ENCODE peak calls at places on chromosomes 6 and 20, in nine cellular contexts. Z, K, L, N, C, J, S, E and R are unnamed samples.

GRCh38 chr6:121235386-121235785 is 98.9 kb downstream of the TBC1D32 start:
- DNase-seq in Z (no peak), K (no peak), L (no peak), N (no peak), C (no peak), J (no peak), S (no peak), E (no peak), R (no peak)

GRCh38 chr20:44841955-44842354 is 31.6 kb upstream of the RIMS4 start:
- DNase-seq in Z (no peak), K (no peak), L (no peak), N (no peak), C (no peak), J (no peak), S (no peak), E (no peak), R (no peak)

GRCh38 chr6:140140891-140141290 is 766.4 kb upstream of the CITED2 start:
- DNase-seq in Z (no peak), K (no peak), L (no peak), N (no peak), C (no peak), J (no peak), S (no peak), E (no peak), R (no peak)

GRCh38 chr6:121668259-121668658 is 232.8 kb downstream of the GJA1 start:
- DNase-seq in Z (no peak), K (no peak), L (no peak), N (peak), C (no peak), J (no peak), S (no peak), E (no peak), R (no peak)

GRCh38 chr6:79694623-79695311 is 63.6 kb downstream of the SH3BGRL2 start:
- DNase-seq in Z (no peak), K (no peak), L (no peak), N (no peak), C (peak), J (no peak), S (no peak), E (no peak), R (no peak)

GRCh38 chr20:62321521-62321948 is 18.7 kb downstream of the ADRM1 start:
- DNase-seq in Z (no peak), K (no peak), L (no peak), N (no peak), C (peak), J (no peak), S (no peak), E (peak), R (no peak)

GRCh38 chr20:38149880-38150594 is 15.0 kb downstream of the TGM2 start:
- DNase-seq in Z (no peak), K (no peak), L (no peak), N (no peak), C (no peak), J (no peak), S (no peak), E (no peak), R (no peak)

GRCh38 chr20:10524643-10525042 is 89.5 kb downstream of the SLX4IP start:
- DNase-seq in Z (no peak), K (no peak), L (peak), N (no peak), C (no peak), J (no peak), S (no peak), E (peak), R (no peak)

GRCh38 chr20:1841554-1842140 is 53.6 kb upstream of the SIRPA start:
- DNase-seq in Z (no peak), K (no peak), L (no peak), N (peak), C (no peak), J (no peak), S (no peak), E (peak), R (no peak)

GRCh38 chr6:110629153-110629552 is 152.7 kb upstream of the SLC22A16 start:
- DNase-seq in Z (no peak), K (no peak), L (no peak), N (no peak), C (no peak), J (no peak), S (no peak), E (no peak), R (no peak)

GRCh38 chr6:39073471-39074355 is 25.1 kb downstream of the GLP1R start:
- DNase-seq in Z (no peak), K (no peak), L (no peak), N (no peak), C (no peak), J (no peak), S (peak), E (no peak), R (peak)

GRCh38 chr6:168034537-168034936 is 37.1 kb downstream of the KIF25 start:
- DNase-seq in Z (no peak), K (no peak), L (no peak), N (no peak), C (no peak), J (no peak), S (no peak), E (no peak), R (no peak)

GRCh38 chr6:32114853-32115252 is 5.7 kb upstream of the TNXB start:
- DNase-seq in Z (no peak), K (no peak), L (no peak), N (no peak), C (no peak), J (no peak), S (no peak), E (peak), R (no peak)

GRCh38 chr6:26224940-26225847 is 138.0 kb downstream of the HFE start:
- DNase-seq in Z (no peak), K (peak), L (peak), N (peak), C (peak), J (no peak), S (no peak), E (no peak), R (no peak)

GRCh38 chr6:89828988-89829590 is 591 bp upstream of the CASP8AP2 start:
- DNase-seq in Z (no peak), K (no peak), L (no peak), N (no peak), C (no peak), J (no peak), S (no peak), E (peak), R (no peak)

GRCh38 chr6:144008501-144009245 is 614 bp upstream of the PLAGL1 start:
- DNase-seq in Z (no peak), K (no peak), L (no peak), N (no peak), C (peak), J (no peak), S (peak), E (no peak), R (no peak)

GRCh38 chr6:154766993-154767392 is 33.8 kb downstream of the SCAF8 start:
- DNase-seq in Z (no peak), K (no peak), L (peak), N (peak), C (no peak), J (no peak), S (no peak), E (no peak), R (no peak)

GRCh38 chr6:11835065-11835464 is 56.5 kb upstream of the ADTRP start:
- DNase-seq in Z (no peak), K (no peak), L (no peak), N (no peak), C (no peak), J (no peak), S (no peak), E (no peak), R (no peak)

GRCh38 chr6:125367036-125367782 is 65.4 kb upstream of the HDDC2 start:
- DNase-seq in Z (no peak), K (no peak), L (no peak), N (no peak), C (no peak), J (no peak), S (no peak), E (no peak), R (no peak)

GRCh38 chr6:67538032-67538431 is 1097.0 kb upstream of the ADGRB3 start:
- DNase-seq in Z (no peak), K (no peak), L (no peak), N (no peak), C (no peak), J (no peak), S (no peak), E (no peak), R (no peak)

GRCh38 chr6:90429713-90430112 is 133.1 kb upstream of the BACH2 start:
- DNase-seq in Z (no peak), K (no peak), L (peak), N (peak), C (no peak), J (no peak), S (no peak), E (no peak), R (no peak)

GRCh38 chr6:45558858-45559257 is 181.1 kb upstream of the SUPT3H start:
- DNase-seq in Z (no peak), K (no peak), L (no peak), N (no peak), C (no peak), J (no peak), S (no peak), E (no peak), R (no peak)

GRCh38 chr20:52105045-52105572 is 86.5 kb downstream of the ZFP64 start:
- DNase-seq in Z (peak), K (no peak), L (peak), N (peak), C (peak), J (peak), S (peak), E (peak), R (no peak)

GRCh38 chr20:25310268-25310920 is 62.5 kb downstream of the PYGB start:
- DNase-seq in Z (peak), K (no peak), L (peak), N (peak), C (no peak), J (no peak), S (peak), E (peak), R (peak)

GRCh38 chr20:38724603-38725457 is 544 bp downstream of the SLC32A1 start:
- DNase-seq in Z (no peak), K (no peak), L (no peak), N (no peak), C (peak), J (peak), S (no peak), E (no peak), R (no peak)

GRCh38 chr6:165863801-165864200 is 200.8 kb upstream of the PDE10A start:
- DNase-seq in Z (no peak), K (no peak), L (no peak), N (no peak), C (no peak), J (no peak), S (no peak), E (no peak), R (no peak)

GRCh38 chr6:2237001-2237400 is 8.4 kb downstream of the GMDS start:
- DNase-seq in Z (no peak), K (no peak), L (peak), N (peak), C (no peak), J (no peak), S (no peak), E (peak), R (no peak)

GRCh38 chr6:63802606-63803206 is 167.1 kb downstream of the PHF3 start:
- DNase-seq in Z (no peak), K (no peak), L (peak), N (peak), C (no peak), J (no peak), S (no peak), E (no peak), R (no peak)

GRCh38 chr20:4076671-4077070 is 61.3 kb upstream of the RNF24 start:
- DNase-seq in Z (no peak), K (no peak), L (peak), N (peak), C (no peak), J (no peak), S (no peak), E (peak), R (no peak)

GRCh38 chr20:37407573-37408002 is 61.6 kb downstream of the SRC start:
- DNase-seq in Z (peak), K (no peak), L (no peak), N (peak), C (no peak), J (no peak), S (no peak), E (no peak), R (no peak)

GRCh38 chr20:46899619-46900018 is 5.0 kb downstream of the EYA2 start:
- DNase-seq in Z (no peak), K (no peak), L (no peak), N (no peak), C (no peak), J (no peak), S (no peak), E (no peak), R (no peak)

GRCh38 chr6:4253604-4254211 is 118.3 kb upstream of the ECI2 start:
- DNase-seq in Z (no peak), K (no peak), L (peak), N (peak), C (no peak), J (no peak), S (no peak), E (peak), R (no peak)

GRCh38 chr20:62900052-62900691 is 26.1 kb downstream of the DIDO1 start:
- DNase-seq in Z (peak), K (peak), L (peak), N (peak), C (peak), J (peak), S (peak), E (peak), R (peak)

GRCh38 chr6:30720738-30721197 is 616 bp downstream of the TUBB start:
- DNase-seq in Z (peak), K (peak), L (no peak), N (peak), C (peak), J (peak), S (peak), E (peak), R (no peak)

GRCh38 chr20:42082611-42083010 is 464.4 kb upstream of the CHD6 start:
- DNase-seq in Z (no peak), K (no peak), L (no peak), N (peak), C (no peak), J (no peak), S (no peak), E (peak), R (no peak)

GRCh38 chr6:150204705-150205472 is 62.0 kb downstream of the PPP1R14C start:
- DNase-seq in Z (no peak), K (no peak), L (no peak), N (no peak), C (no peak), J (no peak), S (no peak), E (no peak), R (no peak)

GRCh38 chr20:38728911-38729642 is 4.8 kb downstream of the SLC32A1 start:
- DNase-seq in Z (no peak), K (no peak), L (no peak), N (no peak), C (peak), J (peak), S (no peak), E (no peak), R (no peak)

GRCh38 chr6:21082091-21082490 is 511.5 kb upstream of the SOX4 start:
- DNase-seq in Z (no peak), K (no peak), L (no peak), N (no peak), C (no peak), J (no peak), S (no peak), E (no peak), R (no peak)

GRCh38 chr20:23120936-23121765 is 35.0 kb upstream of the CD93 start:
- DNase-seq in Z (no peak), K (no peak), L (no peak), N (no peak), C (no peak), J (no peak), S (peak), E (no peak), R (no peak)

GRCh38 chr20:23121766-23122095 is 35.6 kb upstream of the CD93 start:
- DNase-seq in Z (no peak), K (no peak), L (no peak), N (no peak), C (no peak), J (no peak), S (peak), E (no peak), R (no peak)

GRCh38 chr20:23122321-23122720 is 36.2 kb upstream of the CD93 start:
- DNase-seq in Z (no peak), K (no peak), L (no peak), N (no peak), C (no peak), J (no peak), S (peak), E (no peak), R (no peak)

GRCh38 chr20:23123886-23124285 is 37.8 kb upstream of the CD93 start:
- DNase-seq in Z (no peak), K (no peak), L (no peak), N (no peak), C (no peak), J (no peak), S (no peak), E (no peak), R (no peak)

GRCh38 chr20:23122959-23123655 is 37.0 kb upstream of the CD93 start:
- DNase-seq in Z (no peak), K (no peak), L (no peak), N (no peak), C (no peak), J (no peak), S (peak), E (no peak), R (no peak)
- TF ChIP-seq CTCF in Z (no peak), K (no peak), L (no peak), N (no peak), C (no peak), J (no peak), S (no peak), E (no peak), R (no peak)

GRCh38 chr20:60080401-60080800 is 122.2 kb downstream of the CDH26 start:
- DNase-seq in Z (no peak), K (no peak), L (no peak), N (no peak), C (no peak), J (no peak), S (no peak), E (no peak), R (no peak)

GRCh38 chr20:60087563-60088105 is 129.4 kb downstream of the CDH26 start:
- DNase-seq in Z (peak), K (no peak), L (no peak), N (peak), C (no peak), J (no peak), S (no peak), E (no peak), R (no peak)

GRCh38 chr20:60088236-60088635 is 130.0 kb downstream of the CDH26 start:
- DNase-seq in Z (no peak), K (no peak), L (no peak), N (no peak), C (no peak), J (no peak), S (no peak), E (no peak), R (no peak)

GRCh38 chr20:60086936-60087562 is 128.8 kb downstream of the CDH26 start:
- DNase-seq in Z (no peak), K (no peak), L (no peak), N (no peak), C (no peak), J (no peak), S (no peak), E (peak), R (no peak)

GRCh38 chr20:60085551-60086132 is 127.4 kb downstream of the CDH26 start:
- DNase-seq in Z (no peak), K (no peak), L (no peak), N (no peak), C (peak), J (no peak), S (no peak), E (no peak), R (no peak)
- TF ChIP-seq CTCF in Z (no peak), K (no peak), L (no peak), N (no peak), C (no peak), J (no peak), S (no peak), E (no peak), R (no peak)

DNA sequence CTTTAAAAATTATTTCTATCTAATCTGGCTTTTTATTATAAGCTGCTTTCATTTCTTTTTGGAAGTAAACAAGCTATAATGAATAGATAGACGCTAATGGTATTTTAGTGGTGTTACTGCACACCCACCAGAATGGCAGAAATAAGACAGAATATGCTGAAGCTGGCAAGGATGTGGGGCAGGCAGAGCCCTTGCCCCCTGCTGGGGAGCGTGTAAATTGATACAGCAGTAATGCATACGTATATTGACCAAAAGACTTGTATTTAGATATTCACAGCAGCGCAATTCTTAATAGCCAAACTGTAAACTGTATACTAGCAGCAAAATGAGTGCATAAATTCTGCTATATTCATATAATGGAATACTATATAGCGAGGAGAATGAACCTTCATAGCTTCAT is 35.3 kb downstream of the TMEM181 start:
- DNase-seq in Z (no peak), K (no peak), L (no peak), N (no peak), C (no peak), J (peak), S (no peak), E (peak), R (no peak)
- TF ChIP-seq CTCF in Z (peak), K (peak), L (peak), N (peak), C (no peak), J (peak), S (peak), E (no peak), R (peak)

GRCh38 chr6:36605560-36606391 is 11.6 kb downstream of the SRSF3 start:
- DNase-seq in Z (no peak), K (no peak), L (no peak), N (peak), C (peak), J (no peak), S (no peak), E (no peak), R (no peak)
- TF ChIP-seq CTCF in Z (no peak), K (peak), L (peak), N (peak), C (no peak), J (no peak), S (no peak), E (no peak), R (no peak)

GRCh38 chr6:5999688-6000608 is 6.8 kb downstream of the NRN1 start:
- DNase-seq in Z (peak), K (no peak), L (no peak), N (no peak), C (peak), J (peak), S (no peak), E (no peak), R (no peak)

GRCh38 chr6:5996701-5997419 is 9.9 kb downstream of the NRN1 start:
- DNase-seq in Z (peak), K (peak), L (peak), N (no peak), C (peak), J (peak), S (no peak), E (no peak), R (no peak)

GRCh38 chr6:5997420-5998093 is 9.2 kb downstream of the NRN1 start:
- DNase-seq in Z (peak), K (peak), L (peak), N (no peak), C (peak), J (peak), S (peak), E (no peak), R (peak)

GRCh38 chr6:5998236-5998635 is 8.5 kb downstream of the NRN1 start:
- DNase-seq in Z (no peak), K (no peak), L (no peak), N (no peak), C (no peak), J (no peak), S (no peak), E (no peak), R (no peak)

DNA sequence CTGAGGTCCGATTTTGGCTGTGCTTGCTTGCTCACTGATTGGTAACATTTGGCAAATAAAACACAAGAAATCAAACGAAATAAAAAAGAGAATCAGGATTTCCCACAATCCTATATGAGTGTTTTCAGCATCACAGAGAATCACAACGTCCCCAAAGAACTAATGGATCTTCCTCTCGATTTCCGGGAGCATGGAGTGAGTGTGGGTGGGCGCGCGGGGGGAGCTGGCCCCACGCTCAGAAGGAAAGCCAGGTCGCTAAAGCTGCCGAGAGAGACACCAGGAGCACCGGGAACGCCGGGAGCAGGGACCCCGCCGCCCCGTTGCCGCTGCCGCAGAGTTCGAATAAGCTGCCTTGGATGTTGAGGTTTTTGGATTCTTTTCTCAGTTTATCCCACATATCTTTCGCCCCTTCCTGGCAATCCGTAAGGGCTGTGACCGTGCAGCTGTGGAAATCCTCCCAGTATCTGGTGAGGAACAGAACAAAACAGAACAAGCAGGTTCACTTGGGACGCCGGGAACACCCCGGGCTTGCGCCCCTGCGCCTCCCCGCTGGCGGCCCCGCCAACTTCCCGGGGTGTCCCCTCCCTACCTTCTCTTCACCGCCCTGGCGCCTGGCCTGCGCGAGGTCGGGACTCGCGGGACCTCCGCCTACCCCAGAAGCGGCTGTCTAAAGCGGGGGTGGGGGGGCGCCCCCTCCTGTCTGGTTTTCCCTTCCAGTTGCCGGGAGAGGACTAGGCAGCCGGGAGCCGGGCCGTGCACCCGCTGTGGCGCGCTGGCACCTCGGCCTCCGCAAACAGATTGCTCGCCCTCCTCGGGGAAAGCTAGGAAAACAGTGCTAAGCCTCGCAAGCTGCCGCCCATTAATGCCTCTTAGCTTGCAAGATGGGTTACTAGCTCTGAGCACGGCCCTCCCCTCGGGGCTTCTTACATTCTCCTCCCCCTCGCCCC is 7.7 kb downstream of the NRN1 start:
- DNase-seq in Z (peak), K (peak), L (peak), N (no peak), C (peak), J (peak), S (no peak), E (no peak), R (no peak)
- TF ChIP-seq CTCF in Z (no peak), K (no peak), L (peak), N (no peak), C (no peak), J (no peak), S (peak), E (no peak), R (no peak)